ENCODE peak calls at places on chromosomes 11 and 22, in nine cellular contexts. A is CD8-positive, alpha-beta T cell; Y is prostate gland; D is right atrium auricular region; T is neuronal stem cell; H is PC-3; I is trophoblast cell; U is Peyer's patch; C is cardiac muscle cell. S is an unnamed sample. For H3K4me1, the result is how much of the 10 kb centered on the place peaks cover.

GRCh38 chr11:8167796-8168195 is 1.0 kb downstream of the RIC3 start:
- DNase-seq in A (no peak), I (no peak), H (no peak), T (no peak), D (no peak), C (peak), Y (no peak), U (no peak), S (no peak)

GRCh38 chr22:22817468-22818201 is 70.0 kb upstream of the IGLL5 start:
- DNase-seq in Y (no peak), C (no peak), D (no peak), T (no peak), I (no peak), A (no peak), H (no peak), U (no peak), S (no peak)

GRCh38 chr11:69462106-69463045 is 19.1 kb upstream of the LINC01488 start:
- DNase-seq in D (no peak), C (peak), I (no peak), Y (no peak), H (no peak), A (no peak), U (no peak), T (no peak), S (no peak)

GRCh38 chr11:6747097-6747662 is 24.6 kb downstream of the OR2AG2 start:
- DNase-seq in I (no peak), H (no peak), D (no peak), C (no peak), Y (no peak), A (no peak), T (no peak), U (no peak), S (no peak)

GRCh38 chr22:50226224-50227165 is 18.3 kb downstream of the TUBGCP6 start:
- DNase-seq in C (no peak), H (no peak), I (no peak), D (no peak), U (no peak), Y (no peak), A (no peak), T (no peak), S (no peak)

GRCh38 chr22:27370281-27370680 is 431.3 kb downstream of the MN1 start:
- DNase-seq in Y (no peak), H (no peak), T (no peak), A (no peak), D (no peak), I (no peak), C (peak), U (no peak), S (no peak)

GRCh38 chr11:62958547-62959071 is 26.2 kb downstream of the SLC22A6 start:
- DNase-seq in I (no peak), T (no peak), H (no peak), D (no peak), C (peak), A (no peak), U (no peak), Y (peak), S (peak)

GRCh38 chr11:67698247-67698646 is 23.8 kb upstream of the ALDH3B2 start:
- DNase-seq in T (no peak), Y (no peak), D (no peak), U (no peak), H (no peak), A (no peak), C (no peak), I (no peak), S (no peak)

GRCh38 chr22:31341386-31342088 is 4.6 kb downstream of the PATZ1 start:
- DNase-seq in T (no peak), I (no peak), D (no peak), H (no peak), A (no peak), Y (no peak), U (no peak), C (no peak), S (no peak)

GRCh38 chr11:86116386-86116726 is 47.5 kb upstream of the PICALM start:
- DNase-seq in Y (no peak), H (peak), T (no peak), C (peak), A (no peak), U (no peak), D (no peak), I (no peak), S (peak)

GRCh38 chr22:20867179-20868099 is 8.6 kb downstream of the SNAP29 start:
- DNase-seq in T (peak), D (peak), Y (no peak), H (no peak), C (peak), I (no peak), U (no peak), A (no peak), S (no peak)

GRCh38 chr11:41660585-41660984 is 201.1 kb upstream of the LRRC4C start:
- DNase-seq in U (no peak), T (no peak), C (no peak), Y (no peak), D (no peak), A (no peak), I (no peak), H (peak), S (no peak)

GRCh38 chr22:21697866-21698265 is 32.1 kb downstream of the PPIL2 start:
- DNase-seq in C (no peak), U (no peak), Y (no peak), A (no peak), D (no peak), T (no peak), I (no peak), H (no peak), S (no peak)

GRCh38 chr22:19483481-19484244 is 3.9 kb downstream of the CDC45 start:
- DNase-seq in H (peak), C (peak), T (no peak), D (no peak), A (no peak), I (no peak), U (no peak), Y (no peak), S (no peak)

GRCh38 chr11:45142241-45142885 is 4.1 kb upstream of the PRDM11 start:
- DNase-seq in Y (no peak), I (no peak), C (peak), H (no peak), T (no peak), A (no peak), D (no peak), U (no peak), S (peak)

GRCh38 chr11:109853156-109853776 is 239.9 kb upstream of the ZC3H12C start:
- DNase-seq in C (peak), A (no peak), Y (no peak), U (no peak), I (peak), T (peak), H (peak), D (no peak), S (no peak)

GRCh38 chr22:26579331-26579886 is 10.5 kb downstream of the TPST2 start:
- DNase-seq in Y (no peak), T (no peak), A (peak), U (peak), C (no peak), I (no peak), D (no peak), H (no peak), S (no peak)

GRCh38 chr11:13917269-13917668 is 45.3 kb upstream of the SPON1 start:
- DNase-seq in A (no peak), C (no peak), T (no peak), D (no peak), I (no peak), H (no peak), U (no peak), Y (no peak), S (no peak)

GRCh38 chr11:61149624-61150615 is 11.3 kb downstream of the VPS37C start:
- DNase-seq in D (no peak), A (no peak), C (peak), U (no peak), T (no peak), I (peak), Y (no peak), H (peak), S (peak)

GRCh38 chr11:105609832-105610781 is at the start of gene GRIA4:
- DNase-seq in Y (no peak), A (no peak), U (peak), C (peak), H (no peak), I (no peak), D (no peak), T (peak), S (no peak)

GRCh38 chr22:42277988-42278776 is 7.7 kb upstream of the TCF20 start:
- DNase-seq in H (no peak), D (no peak), Y (no peak), A (no peak), C (peak), U (no peak), I (peak), T (no peak), S (no peak)

DNA sequence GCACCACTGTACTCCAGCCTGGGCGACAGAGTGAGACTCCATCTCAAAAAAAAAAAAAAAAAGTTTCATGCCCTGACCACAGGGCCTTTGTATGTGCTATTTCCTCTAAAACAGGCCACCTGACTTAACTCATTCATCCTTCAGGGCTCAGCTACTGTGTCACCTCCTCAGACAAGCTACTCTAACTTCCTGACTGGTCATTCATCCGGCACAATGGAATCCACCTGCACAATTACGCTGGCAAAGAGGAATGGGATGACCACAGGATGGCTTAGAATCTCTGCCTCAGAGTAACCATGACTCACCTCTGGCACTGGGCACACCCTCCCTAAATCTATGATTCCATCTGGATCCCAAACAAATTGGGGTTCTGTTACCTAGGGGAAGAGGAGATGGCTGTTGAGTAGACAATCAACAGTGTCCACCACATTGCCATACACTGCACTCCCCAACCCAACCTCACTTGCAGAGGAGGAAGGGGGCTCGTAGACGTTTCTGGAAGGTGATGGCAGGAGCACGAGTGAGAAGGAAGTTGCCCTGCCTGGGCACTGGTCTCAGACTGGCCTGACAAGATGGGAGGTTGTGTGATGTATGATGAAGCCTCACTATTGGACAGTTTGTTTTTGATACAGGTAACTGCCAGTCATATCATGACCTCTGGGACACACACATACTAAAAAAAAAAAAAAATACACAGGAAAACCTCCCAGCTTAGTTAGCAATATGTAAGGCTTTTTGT is 22.8 kb upstream of the HMOX1 start:
- DNase-seq in H (peak), A (no peak), Y (no peak), C (no peak), T (no peak), D (no peak), I (peak), U (no peak), S (no peak)
- H3K4me1 ChIP-seq in H (under half), A (under half), Y (under half), C (under half), T (under half), D (under half), I (under half), U (under half), S (under half)

DNA sequence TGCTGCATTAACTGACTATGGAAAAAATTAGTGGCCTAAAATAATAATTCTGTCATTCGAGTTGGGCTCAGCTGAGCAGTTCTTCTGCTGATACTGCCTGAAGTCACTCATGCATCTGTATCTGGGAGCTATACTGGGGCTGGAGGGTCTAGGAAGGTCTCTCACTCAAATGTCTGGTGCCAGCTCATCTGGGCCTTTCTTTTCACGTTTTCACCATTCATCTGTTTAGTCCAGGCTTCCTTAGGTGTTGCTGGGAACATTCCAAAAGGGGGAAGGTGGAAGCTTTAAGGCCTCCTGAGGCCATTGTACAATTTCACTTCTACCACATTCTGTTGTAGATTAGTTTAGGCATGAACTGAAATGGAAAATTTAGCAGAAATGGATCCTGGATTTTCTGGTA is 28.0 kb downstream of the YAP1 start:
- DNase-seq in Y (no peak), I (peak), U (no peak), A (no peak), H (no peak), C (no peak), T (no peak), D (no peak), S (no peak)
- H3K4me1 ChIP-seq in Y (under half), I (under half), U (under half), A (under half), H (under half), C (under half), T (under half), D (under half), S (under half)

GRCh38 chr11:94140154-94140655 is 11.6 kb downstream of the PANX1 start:
- DNase-seq in H (no peak), T (no peak), Y (no peak), U (no peak), C (no peak), D (no peak), A (no peak), I (no peak), S (no peak)
- H3K4me1 ChIP-seq in H (half or more), T (under half), Y (under half), U (under half), C (under half), D (under half), A (under half), I (under half), S (under half)

DNA sequence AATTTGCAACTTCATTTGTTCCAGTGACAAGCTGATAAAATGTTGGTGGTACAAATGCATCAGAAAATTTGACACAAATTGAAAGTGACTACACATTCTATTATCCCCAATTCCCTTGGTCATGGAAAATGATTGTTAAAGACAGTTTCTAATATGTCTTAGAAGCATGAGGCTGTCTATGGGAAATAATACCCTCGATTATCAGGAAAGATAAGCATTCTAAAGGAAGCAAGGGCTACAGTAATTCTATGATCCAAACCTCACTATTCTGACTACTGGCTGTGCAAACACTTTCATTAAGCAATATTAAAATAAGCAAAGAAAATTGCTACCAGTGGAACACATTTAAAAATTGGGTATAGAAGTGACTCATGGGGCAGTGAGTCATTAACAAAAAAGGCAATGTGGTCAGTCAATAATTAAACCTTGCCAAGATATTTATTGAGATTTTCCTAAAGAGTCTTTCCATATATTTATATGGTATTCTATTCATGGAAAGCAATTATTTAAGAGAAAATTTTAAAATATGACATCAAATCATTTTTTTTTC is 1415.2 kb upstream of the TENM4 start:
- DNase-seq in H (peak), D (no peak), Y (no peak), A (no peak), U (no peak), I (no peak), C (peak), T (no peak), S (no peak)
- H3K4me1 ChIP-seq in H (under half), D (under half), Y (under half), A (under half), U (under half), I (under half), C (under half), T (under half), S (under half)

DNA sequence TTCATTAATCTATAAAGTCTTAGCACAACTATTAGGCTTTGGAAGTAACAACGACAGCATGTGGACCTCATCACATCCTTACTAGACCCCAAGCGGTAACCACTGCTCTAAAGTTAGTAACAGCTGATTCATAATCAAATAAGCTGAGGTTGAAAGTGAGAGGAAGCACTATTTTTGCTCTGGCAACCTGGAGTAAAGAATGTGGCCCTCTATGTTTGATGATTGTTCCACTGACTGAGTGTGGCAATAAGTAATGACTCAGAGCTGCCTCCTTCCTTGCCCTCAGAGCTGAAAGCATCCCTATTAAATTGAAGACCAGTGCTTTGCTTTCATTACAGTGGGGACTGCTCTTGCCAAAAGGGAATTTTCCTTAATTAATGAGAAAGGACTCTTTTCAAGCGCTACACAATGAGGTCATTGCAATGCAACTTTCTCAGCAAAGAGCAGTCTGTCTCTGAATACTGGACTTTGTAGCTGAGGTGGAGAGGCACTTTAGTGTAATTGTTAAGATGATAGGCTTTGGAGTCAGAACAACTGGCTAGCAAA is 906.1 kb upstream of the RAG2 start:
- DNase-seq in C (peak), D (no peak), A (no peak), U (no peak), T (peak), H (peak), Y (no peak), I (peak), S (peak)
- H3K4me1 ChIP-seq in C (under half), D (under half), A (under half), U (under half), T (under half), H (half or more), Y (under half), I (under half), S (under half)

GRCh38 chr11:77067776-77068460 is 1.1 kb downstream of the CAPN5 start:
- DNase-seq in U (no peak), I (no peak), Y (no peak), A (no peak), C (no peak), H (no peak), T (no peak), D (peak), S (no peak)

GRCh38 chr11:77068461-77069335 is 1.9 kb downstream of the CAPN5 start:
- DNase-seq in T (no peak), I (no peak), H (no peak), C (no peak), A (no peak), Y (no peak), D (no peak), U (no peak), S (no peak)

GRCh38 chr11:77071077-77071476 is 4.3 kb downstream of the CAPN5 start:
- DNase-seq in U (no peak), I (no peak), D (no peak), C (no peak), Y (no peak), H (no peak), T (no peak), A (no peak), S (no peak)

GRCh38 chr11:77069969-77070582 is 3.3 kb downstream of the CAPN5 start:
- DNase-seq in U (no peak), I (no peak), D (no peak), T (no peak), H (no peak), C (no peak), A (no peak), Y (no peak), S (no peak)

DNA sequence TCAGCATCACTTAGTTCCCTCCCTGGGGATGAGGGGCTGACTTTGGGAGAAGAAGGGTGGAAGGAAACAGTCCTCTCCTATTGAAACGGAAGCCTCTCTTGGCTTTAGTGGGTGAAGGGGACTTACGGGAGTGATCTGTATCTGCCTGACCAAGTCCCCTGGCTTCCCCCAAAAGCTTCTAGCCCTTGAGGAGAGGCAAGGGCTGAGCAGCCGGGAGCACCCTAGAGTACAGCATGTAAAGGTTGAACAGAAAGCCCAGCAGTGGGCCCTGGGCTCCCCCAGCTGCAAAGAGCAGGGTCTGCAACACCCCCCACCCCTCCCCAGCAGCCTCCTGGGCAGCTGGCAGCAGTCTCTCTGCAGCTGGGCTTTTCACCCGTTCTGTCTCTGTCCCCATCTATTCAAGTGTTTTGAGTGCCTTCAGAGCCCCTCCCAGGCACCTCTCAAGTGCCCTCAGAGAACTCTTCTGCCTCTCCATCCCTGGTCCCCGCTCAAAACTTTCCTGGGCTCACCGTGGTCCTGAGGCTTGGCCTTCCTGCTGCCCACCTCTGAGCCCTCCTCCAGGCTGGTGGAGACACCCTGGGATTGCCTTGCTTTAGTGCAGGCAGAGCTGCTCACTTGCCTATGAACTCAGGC is 2.7 kb downstream of the CAPN5 start:
- DNase-seq in Y (no peak), I (no peak), D (peak), A (no peak), C (no peak), H (no peak), U (no peak), T (no peak), S (no peak)
- H3K4me1 ChIP-seq in Y (under half), I (under half), D (under half), A (under half), C (under half), H (under half), U (under half), T (under half), S (under half)

GRCh38 chr11:73382183-73382582 is 6.0 kb downstream of the RELT start:
- DNase-seq in T (no peak), D (no peak), A (no peak), Y (no peak), I (no peak), H (no peak), C (no peak), U (no peak), S (no peak)
- H3K4me1 ChIP-seq in T (under half), D (under half), A (half or more), Y (under half), I (under half), H (under half), C (half or more), U (half or more), S (under half)

GRCh38 chr22:17845340-17845739 is 71.1 kb upstream of the BID start:
- DNase-seq in A (no peak), U (no peak), T (no peak), Y (no peak), C (no peak), I (peak), H (no peak), D (no peak), S (no peak)

GRCh38 chr22:17846326-17846992 is 72.2 kb upstream of the BID start:
- DNase-seq in A (no peak), U (no peak), I (peak), Y (peak), C (no peak), T (no peak), H (no peak), D (no peak), S (no peak)

GRCh38 chr22:17845790-17846189 is 71.5 kb upstream of the BID start:
- DNase-seq in T (no peak), H (no peak), I (no peak), D (no peak), Y (no peak), U (no peak), C (no peak), A (no peak), S (no peak)

GRCh38 chr22:17844150-17844549 is 69.9 kb upstream of the BID start:
- DNase-seq in U (no peak), I (no peak), A (no peak), C (no peak), Y (no peak), T (no peak), H (no peak), D (no peak), S (no peak)

GRCh38 chr22:17847360-17848078 is 73.2 kb upstream of the BID start:
- DNase-seq in A (no peak), Y (no peak), I (peak), C (no peak), D (no peak), T (no peak), U (no peak), H (no peak), S (no peak)
- H3K4me1 ChIP-seq in A (under half), Y (under half), I (under half), C (under half), D (under half), T (under half), U (under half), H (under half), S (under half)

GRCh38 chr22:25417792-25418191 is 146.7 kb upstream of the GRK3 start:
- DNase-seq in D (no peak), A (no peak), U (no peak), I (no peak), Y (no peak), C (no peak), H (no peak), T (no peak), S (no peak)
- H3K4me1 ChIP-seq in D (under half), A (under half), U (under half), I (under half), Y (under half), C (under half), H (under half), T (under half), S (under half)

GRCh38 chr11:64888406-64888757 is 10.0 kb upstream of the EHD1 start:
- DNase-seq in U (no peak), T (no peak), Y (no peak), D (no peak), A (no peak), I (no peak), C (no peak), H (no peak), S (no peak)
- H3K4me1 ChIP-seq in U (under half), T (under half), Y (under half), D (under half), A (under half), I (under half), C (under half), H (under half), S (under half)

S was measured in SJSA1.